ENCODE peak calls at places on chromosomes 6 and 20, in five cellular contexts. U is H54, L is type B pancreatic cell, O is NCI-H1694 treated with DMSO at 0.1 percent for 48 hours, F is left ventricle myocardium inferior. M is an unnamed sample.

GRCh38 chr6:167851349-167851952 is 24.7 kb downstream of the AFDN start:
- DNase-seq in U (no peak), L (no peak), O (no peak), F (no peak), M (no peak)

GRCh38 chr6:134247271-134247833 is 70.6 kb downstream of the SGK1 start:
- DNase-seq in U (no peak), L (no peak), O (no peak), F (no peak), M (no peak)

GRCh38 chr20:44407402-44408184 is 52.1 kb downstream of the HNF4A start:
- DNase-seq in U (peak; percentile 89), L (no peak), O (no peak), F (no peak), M (peak; percentile 59)

GRCh38 chr6:152004036-152004566 is 196.6 kb downstream of the ESR1 start:
- DNase-seq in U (no peak), L (no peak), O (no peak), F (no peak), M (no peak)

GRCh38 chr6:32047084-32047478 is 8.9 kb downstream of the CYP21A2 start:
- DNase-seq in U (peak; percentile 32), L (no peak), O (no peak), F (peak; percentile 38), M (no peak)

GRCh38 chr6:91031581-91031980 is 444.7 kb upstream of the MAP3K7 start:
- DNase-seq in U (no peak), L (no peak), O (no peak), F (no peak), M (no peak)

GRCh38 chr6:25959890-25960531 is 2.6 kb upstream of the TRIM38 start:
- DNase-seq in U (no peak), L (no peak), O (no peak), F (no peak), M (no peak)

GRCh38 chr20:9218412-9219001 is 149.6 kb downstream of the PLCB4 start:
- DNase-seq in U (peak; percentile 20), L (no peak), O (no peak), F (no peak), M (no peak)

GRCh38 chr20:57625978-57626377 is 5.8 kb upstream of the ZBP1 start:
- DNase-seq in U (no peak), L (no peak), O (no peak), F (no peak), M (no peak)

GRCh38 chr6:14981960-14982359 is 263.9 kb upstream of the JARID2 start:
- DNase-seq in U (no peak), L (no peak), O (no peak), F (no peak), M (no peak)

GRCh38 chr6:100296810-100297544 is 167.7 kb downstream of the SIM1 start:
- DNase-seq in U (no peak), L (no peak), O (no peak), F (no peak), M (no peak)

GRCh38 chr6:84825461-84825860 is 61.1 kb upstream of the TBX18 start:
- DNase-seq in U (peak; percentile 11), L (no peak), O (no peak), F (no peak), M (no peak)

GRCh38 chr6:134138226-134138975 is 86.0 kb upstream of the SLC2A12 start:
- DNase-seq in U (no peak), L (no peak), O (peak; percentile 25), F (no peak), M (no peak)

GRCh38 chr6:16639689-16640480 is 121.4 kb downstream of the ATXN1 start:
- DNase-seq in U (peak; percentile 59), L (no peak), O (no peak), F (no peak), M (peak; percentile 56)

GRCh38 chr6:24883618-24884017 is 52.1 kb downstream of the RIPOR2 start:
- DNase-seq in U (no peak), L (no peak), O (no peak), F (no peak), M (no peak)

GRCh38 chr20:13220194-13220856 is 749 bp upstream of the ISM1 start:
- DNase-seq in U (no peak), L (peak; percentile 74), O (no peak), F (peak; percentile 45), M (no peak)

GRCh38 chr6:22421187-22421586 is 124.4 kb upstream of the PRL start:
- DNase-seq in U (no peak), L (no peak), O (no peak), F (no peak), M (no peak)

GRCh38 chr20:20085812-20086211 is 33.5 kb downstream of the CFAP61 start:
- DNase-seq in U (no peak), L (no peak), O (no peak), F (no peak), M (no peak)

GRCh38 chr6:163457637-163458561 is 43.4 kb downstream of the QKI start:
- DNase-seq in U (peak; percentile 5), L (no peak), O (no peak), F (no peak), M (peak; percentile 72)

GRCh38 chr6:160041608-160042007 is 72.7 kb downstream of the IGF2R start:
- DNase-seq in U (no peak), L (no peak), O (peak; percentile 71), F (peak; percentile 53), M (peak; percentile 43)

GRCh38 chr6:31544676-31545075 is 1.7 kb downstream of the ATP6V1G2 start:
- DNase-seq in U (no peak), L (no peak), O (no peak), F (no peak), M (no peak)

GRCh38 chr20:5720696-5721095 is 29.5 kb upstream of the SHLD1 start:
- DNase-seq in U (no peak), L (no peak), O (no peak), F (no peak), M (no peak)

GRCh38 chr20:36468149-36469000 is 72.9 kb upstream of the MYL9 start:
- DNase-seq in U (no peak), L (no peak), O (peak; percentile 71), F (no peak), M (no peak)

GRCh38 chr6:142112451-142113061 is 20.2 kb upstream of the GJE1 start:
- DNase-seq in U (peak; percentile 9), L (peak; percentile 68), O (peak; percentile 54), F (peak; percentile 27), M (peak; percentile 61)

GRCh38 chr20:31819083-31819784 is at the start of gene MYLK2:
- DNase-seq in U (no peak), L (no peak), O (peak; percentile 46), F (peak; percentile 54), M (no peak)

GRCh38 chr20:11891081-11891826 is 26.4 kb upstream of the BTBD3 start:
- DNase-seq in U (peak; percentile 22), L (peak; percentile 75), O (no peak), F (peak; percentile 63), M (peak; percentile 29)

GRCh38 chr6:3211681-3212080 is 15.8 kb downstream of the TUBB2B start:
- DNase-seq in U (peak; percentile 73), L (no peak), O (no peak), F (no peak), M (no peak)

GRCh38 chr6:37202788-37203491 is 33.0 kb downstream of the PIM1 start:
- DNase-seq in U (no peak), L (no peak), O (peak; percentile 24), F (no peak), M (no peak)

GRCh38 chr20:17680836-17681740 is 954 bp downstream of the RRBP1 start:
- DNase-seq in U (peak; percentile 70), L (peak; percentile 90), O (no peak), F (peak; percentile 86), M (no peak)

GRCh38 chr20:48563191-48563884 is 264.5 kb downstream of the PREX1 start:
- DNase-seq in U (no peak), L (no peak), O (no peak), F (no peak), M (no peak)

GRCh38 chr6:131740161-131740560 is 29.3 kb upstream of the CTAGE9 start:
- DNase-seq in U (no peak), L (no peak), O (no peak), F (no peak), M (no peak)

GRCh38 chr20:50488236-50488806 is 21.9 kb upstream of the PTPN1 start:
- DNase-seq in U (no peak), L (no peak), O (no peak), F (no peak), M (no peak)

M was measured in HS-27A.